ENCODE peak calls at places on chromosomes 2 and 18, in nine cellular contexts. N is GM23248, Q is ovary, B is heart left ventricle, V is hepatocyte, S is adrenal gland, M is psoas muscle, I is prostate gland, H is aorta. G is an unnamed sample.

GRCh38 chr18:49843131-49843530 is 29.8 kb upstream of the ACAA2 start:
- DNase-seq in N (no peak), Q (no peak), B (no peak), V (no peak), S (no peak), M (no peak), I (no peak), H (peak; percentile 51), G (no peak)

GRCh38 chr18:68056936-68057335 is 540.4 kb upstream of the DSEL start:
- DNase-seq in N (peak; percentile 13), Q (no peak), B (no peak), V (no peak), S (no peak), M (no peak), I (no peak), H (no peak), G (no peak)

GRCh38 chr18:48039769-48040215 is 109.3 kb upstream of the SMAD2 start:
- DNase-seq in N (no peak), Q (no peak), B (no peak), V (no peak), S (no peak), M (no peak), I (no peak), H (peak; percentile 64), G (no peak)

GRCh38 chr18:64981915-64982314 is 768.9 kb upstream of the CDH7 start:
- DNase-seq in N (no peak), Q (no peak), B (no peak), V (no peak), S (no peak), M (no peak), I (no peak), H (no peak), G (no peak)

GRCh38 chr2:224650815-224651439 is 65.2 kb downstream of the CCDC195 start:
- DNase-seq in N (peak; percentile 69), Q (no peak), B (no peak), V (peak; percentile 72), S (no peak), M (no peak), I (peak; percentile 28), H (no peak), G (peak; percentile 34)

GRCh38 chr18:8826971-8827370 is 121.6 kb downstream of the MTCL1 start:
- DNase-seq in N (no peak), Q (no peak), B (no peak), V (no peak), S (no peak), M (no peak), I (no peak), H (no peak), G (no peak)

GRCh38 chr2:223297788-223298187 is 245.8 kb downstream of the KCNE4 start:
- DNase-seq in N (peak; percentile 20), Q (no peak), B (no peak), V (no peak), S (no peak), M (no peak), I (no peak), H (no peak), G (no peak)

GRCh38 chr2:159904565-159905281 is 106.7 kb upstream of the CD302 start:
- DNase-seq in N (peak; percentile 23), Q (no peak), B (peak; percentile 83), V (peak; percentile 80), S (peak; percentile 61), M (peak; percentile 49), I (peak; percentile 20), H (peak; percentile 83), G (no peak)

GRCh38 chr2:9964334-9964980 is 13.0 kb downstream of the GRHL1 start:
- DNase-seq in N (no peak), Q (no peak), B (no peak), V (no peak), S (no peak), M (no peak), I (no peak), H (no peak), G (no peak)

GRCh38 chr2:40935349-40935748 is 483.5 kb upstream of the SLC8A1 start:
- DNase-seq in N (no peak), Q (no peak), B (no peak), V (no peak), S (no peak), M (no peak), I (no peak), H (no peak), G (no peak)

GRCh38 chr18:43422483-43422882 is 145.2 kb upstream of the SYT4 start:
- DNase-seq in N (peak; percentile 8), Q (no peak), B (no peak), V (peak; percentile 34), S (peak; percentile 67), M (no peak), I (no peak), H (no peak), G (no peak)

GRCh38 chr18:44715841-44716240 is 35.2 kb downstream of the SETBP1 start:
- DNase-seq in N (peak; percentile 56), Q (no peak), B (no peak), V (no peak), S (no peak), M (no peak), I (no peak), H (no peak), G (peak; percentile 88)

GRCh38 chr2:219178377-219179175 is 501 bp downstream of the RETREG2 start:
- DNase-seq in N (peak; percentile 67), Q (no peak), B (peak; percentile 80), V (peak; percentile 73), S (peak; percentile 74), M (peak; percentile 56), I (peak; percentile 39), H (peak; percentile 88), G (peak; percentile 38)

GRCh38 chr2:169038338-169038757 is 7.2 kb upstream of the ABCB11 start:
- DNase-seq in N (peak; percentile 7), Q (no peak), B (no peak), V (no peak), S (no peak), M (no peak), I (no peak), H (no peak), G (no peak)

GRCh38 chr2:64675860-64676259 is 22.1 kb upstream of the SERTAD2 start:
- DNase-seq in N (peak; percentile 71), Q (no peak), B (no peak), V (peak; percentile 30), S (no peak), M (no peak), I (no peak), H (no peak), G (no peak)

GRCh38 chr2:230128943-230129342 is 60.2 kb upstream of the SLC16A14 start:
- DNase-seq in N (peak; percentile 62), Q (no peak), B (no peak), V (no peak), S (peak; percentile 76), M (no peak), I (peak; percentile 38), H (no peak), G (no peak)

GRCh38 chr18:12315911-12316310 is 7.9 kb downstream of the TUBB6 start:
- DNase-seq in N (peak; percentile 56), Q (no peak), B (peak; percentile 83), V (no peak), S (peak; percentile 45), M (no peak), I (no peak), H (no peak), G (no peak)

GRCh38 chr2:44295113-44295512 is 19.8 kb downstream of the SLC3A1 start:
- DNase-seq in N (no peak), Q (no peak), B (no peak), V (peak; percentile 13), S (no peak), M (no peak), I (peak; percentile 27), H (no peak), G (no peak)

GRCh38 chr2:241852116-241852980 is 6.3 kb downstream of the PDCD1 start:
- DNase-seq in N (no peak), Q (peak; percentile 8), B (peak; percentile 63), V (no peak), S (peak; percentile 24), M (peak; percentile 11), I (no peak), H (peak; percentile 70), G (no peak)

GRCh38 chr2:84832772-84833461 is 48.0 kb downstream of the TRABD2A start:
- DNase-seq in N (no peak), Q (no peak), B (no peak), V (no peak), S (peak; percentile 57), M (no peak), I (no peak), H (no peak), G (no peak)
- H3K4me3 ChIP-seq in N (no peak overlapping the region), Q (no peak overlapping the region), B (no peak overlapping the region), V (no peak overlapping the region), S (no peak overlapping the region), M (no peak overlapping the region), I (no peak overlapping the region), H (no peak overlapping the region), G (no peak overlapping the region)

GRCh38 chr2:89820248-89820647 is 1128.8 kb downstream of the RPIA start:
- DNase-seq in N (no peak), Q (no peak), B (no peak), V (no peak), S (no peak), M (no peak), I (no peak), H (no peak), G (no peak)
- H3K9me3 ChIP-seq in N (peaks cover 7% of the 10 kb centered on the region), Q (no peaks in the 10 kb centered on the region), B (no peaks in the 10 kb centered on the region), V (peaks cover 44% of the 10 kb centered on the region), S (no peaks in the 10 kb centered on the region), M (peaks cover 38% of the 10 kb centered on the region), I (no peaks in the 10 kb centered on the region), H (peaks cover 9% of the 10 kb centered on the region), G (peaks cover 18% of the 10 kb centered on the region)

GRCh38 chr2:233477548-233478433 is 88.8 kb downstream of the USP40 start:
- DNase-seq in N (no peak), Q (no peak), B (no peak), V (no peak), S (peak; percentile 45), M (no peak), I (no peak), H (peak; percentile 63), G (no peak)

GRCh38 chr2:233482616-233483015 is 84.0 kb downstream of the USP40 start:
- DNase-seq in N (no peak), Q (no peak), B (no peak), V (no peak), S (peak; percentile 40), M (no peak), I (no peak), H (no peak), G (no peak)

GRCh38 chr2:233481368-233482142 is 85.0 kb downstream of the USP40 start:
- DNase-seq in N (no peak), Q (no peak), B (no peak), V (no peak), S (peak; percentile 36), M (no peak), I (peak; percentile 89), H (peak; percentile 66), G (no peak)

GRCh38 chr2:233479616-233480489 is 86.7 kb downstream of the USP40 start:
- DNase-seq in N (no peak), Q (no peak), B (no peak), V (no peak), S (no peak), M (no peak), I (no peak), H (peak; percentile 55), G (no peak)

GRCh38 chr2:233480490-233481202 is 85.9 kb downstream of the USP40 start:
- DNase-seq in N (no peak), Q (no peak), B (no peak), V (no peak), S (peak; percentile 42), M (peak; percentile 82), I (peak; percentile 84), H (peak; percentile 79), G (peak; percentile 43)
- H3K4me3 ChIP-seq in N (no peak overlapping the region), Q (no peak overlapping the region), B (no peak overlapping the region), V (no peak overlapping the region), S (no peak overlapping the region), M (no peak overlapping the region), I (no peak overlapping the region), H (no peak overlapping the region), G (no peak overlapping the region)

GRCh38 chr18:75074196-75075015 is 134.5 kb downstream of the PTGR3 start:
- DNase-seq in N (no peak), Q (no peak), B (no peak), V (no peak), S (no peak), M (no peak), I (no peak), H (no peak), G (no peak)
- H3K9me3 ChIP-seq in N (no peaks in the 10 kb centered on the region), Q (no peaks in the 10 kb centered on the region), B (no peaks in the 10 kb centered on the region), V (no peaks in the 10 kb centered on the region), S (no peaks in the 10 kb centered on the region), M (peaks cover 10% of the 10 kb centered on the region), I (no peaks in the 10 kb centered on the region), H (peaks cover 3% of the 10 kb centered on the region), G (no peaks in the 10 kb centered on the region)

G was measured in SJCRH30.